ENCODE peak calls at places on chromosomes 3 and 15, in nine cellular contexts. I, F, Y, Z, V, W, R, O and X are unnamed samples.
A peak's percentile ranks its signal among the peaks of the same experiment; 100 is the strongest.

GRCh38 chr3:195591852-195592251 is 8.1 kb upstream of the APOD start:
- DNase-seq in I (no peak), F (no peak), Y (no peak), Z (no peak), V (no peak), W (no peak), R (no peak), O (no peak), X (no peak)

GRCh38 chr3:13427662-13428603 is 7.8 kb upstream of the NUP210 start:
- DNase-seq in I (no peak), F (no peak), Y (no peak), Z (no peak), V (no peak), W (no peak), R (no peak), O (no peak), X (no peak)

GRCh38 chr3:102378216-102378615 is 56.6 kb upstream of the ZPLD1 start:
- DNase-seq in I (no peak), F (no peak), Y (no peak), Z (no peak), V (no peak), W (no peak), R (no peak), O (no peak), X (no peak)

GRCh38 chr15:86558252-86558651 is 478.6 kb downstream of the AGBL1 start:
- DNase-seq in I (no peak), F (no peak), Y (no peak), Z (no peak), V (no peak), W (no peak), R (no peak), O (no peak), X (no peak)

GRCh38 chr15:98942966-98943584 is 64.5 kb downstream of the PGPEP1L start:
- DNase-seq in I (no peak), F (no peak), Y (no peak), Z (no peak), V (no peak), W (no peak), R (peak; percentile 23), O (no peak), X (no peak)

GRCh38 chr3:86986666-86987420 is 4.1 kb downstream of the VGLL3 start:
- DNase-seq in I (no peak), F (no peak), Y (no peak), Z (no peak), V (peak; percentile 65), W (no peak), R (peak; percentile 50), O (no peak), X (peak; percentile 67)

GRCh38 chr15:70426065-70426821 is 328.5 kb upstream of the TLE3 start:
- DNase-seq in I (no peak), F (no peak), Y (no peak), Z (no peak), V (peak; percentile 40), W (no peak), R (no peak), O (no peak), X (no peak)

GRCh38 chr15:62977952-62978811 is 64.4 kb upstream of the TPM1 start:
- DNase-seq in I (no peak), F (no peak), Y (no peak), Z (no peak), V (peak; percentile 44), W (no peak), R (peak; percentile 54), O (peak; percentile 74), X (no peak)

GRCh38 chr3:31462050-31462569 is 70.6 kb upstream of the STT3B start:
- DNase-seq in I (no peak), F (no peak), Y (no peak), Z (no peak), V (no peak), W (no peak), R (no peak), O (no peak), X (no peak)

GRCh38 chr3:11591401-11592266 is 52.1 kb downstream of the VGLL4 start:
- DNase-seq in I (peak; percentile 79), F (peak; percentile 44), Y (no peak), Z (peak; percentile 60), V (peak; percentile 87), W (peak; percentile 52), R (peak; percentile 93), O (peak; percentile 79), X (peak; percentile 78)

GRCh38 chr3:170437696-170438407 is 19.2 kb downstream of the CLDN11 start:
- DNase-seq in I (no peak), F (no peak), Y (no peak), Z (no peak), V (no peak), W (no peak), R (no peak), O (no peak), X (no peak)

GRCh38 chr3:149751551-149751950 is 738 bp downstream of the COMMD2 start:
- DNase-seq in I (no peak), F (no peak), Y (no peak), Z (no peak), V (no peak), W (no peak), R (no peak), O (no peak), X (no peak)

GRCh38 chr15:79977431-79977940 is 6.5 kb upstream of the BCL2A1 start:
- DNase-seq in I (no peak), F (no peak), Y (peak; percentile 51), Z (no peak), V (peak; percentile 33), W (no peak), R (no peak), O (no peak), X (no peak)

GRCh38 chr15:80010131-80010673 is 39.2 kb upstream of the BCL2A1 start:
- DNase-seq in I (no peak), F (no peak), Y (no peak), Z (no peak), V (no peak), W (no peak), R (peak; percentile 34), O (no peak), X (no peak)

GRCh38 chr15:98720036-98720435 is 71.7 kb downstream of the IGF1R start:
- DNase-seq in I (no peak), F (no peak), Y (no peak), Z (no peak), V (no peak), W (no peak), R (no peak), O (no peak), X (no peak)

GRCh38 chr15:85743392-85744045 is 51.2 kb downstream of the KLHL25 start:
- DNase-seq in I (no peak), F (no peak), Y (no peak), Z (peak; percentile 12), V (no peak), W (no peak), R (no peak), O (no peak), X (no peak)

GRCh38 chr3:169348981-169349942 is 314.2 kb downstream of the MECOM start:
- DNase-seq in I (no peak), F (no peak), Y (no peak), Z (no peak), V (peak; percentile 43), W (no peak), R (peak; percentile 28), O (no peak), X (no peak)

GRCh38 chr15:51390932-51391432 is 49.5 kb downstream of the GLDN start:
- DNase-seq in I (no peak), F (peak; percentile 61), Y (no peak), Z (no peak), V (no peak), W (no peak), R (no peak), O (no peak), X (peak; percentile 56)
- TF ChIP-seq CTCF in I (no peak), F (no peak), Y (no peak), Z (no peak), V (no peak), W (no peak), R (no peak), O (no peak), X (no peak)

GRCh38 chr15:90893175-90894090 is 9.1 kb downstream of the FES start:
- DNase-seq in I (no peak), F (no peak), Y (no peak), Z (no peak), V (no peak), W (peak; percentile 16), R (no peak), O (no peak), X (no peak)
- TF ChIP-seq CTCF in I (peak; percentile 14), F (no peak), Y (no peak), Z (no peak), V (no peak), W (no peak), R (no peak), O (no peak), X (peak; percentile 33)

DNA sequence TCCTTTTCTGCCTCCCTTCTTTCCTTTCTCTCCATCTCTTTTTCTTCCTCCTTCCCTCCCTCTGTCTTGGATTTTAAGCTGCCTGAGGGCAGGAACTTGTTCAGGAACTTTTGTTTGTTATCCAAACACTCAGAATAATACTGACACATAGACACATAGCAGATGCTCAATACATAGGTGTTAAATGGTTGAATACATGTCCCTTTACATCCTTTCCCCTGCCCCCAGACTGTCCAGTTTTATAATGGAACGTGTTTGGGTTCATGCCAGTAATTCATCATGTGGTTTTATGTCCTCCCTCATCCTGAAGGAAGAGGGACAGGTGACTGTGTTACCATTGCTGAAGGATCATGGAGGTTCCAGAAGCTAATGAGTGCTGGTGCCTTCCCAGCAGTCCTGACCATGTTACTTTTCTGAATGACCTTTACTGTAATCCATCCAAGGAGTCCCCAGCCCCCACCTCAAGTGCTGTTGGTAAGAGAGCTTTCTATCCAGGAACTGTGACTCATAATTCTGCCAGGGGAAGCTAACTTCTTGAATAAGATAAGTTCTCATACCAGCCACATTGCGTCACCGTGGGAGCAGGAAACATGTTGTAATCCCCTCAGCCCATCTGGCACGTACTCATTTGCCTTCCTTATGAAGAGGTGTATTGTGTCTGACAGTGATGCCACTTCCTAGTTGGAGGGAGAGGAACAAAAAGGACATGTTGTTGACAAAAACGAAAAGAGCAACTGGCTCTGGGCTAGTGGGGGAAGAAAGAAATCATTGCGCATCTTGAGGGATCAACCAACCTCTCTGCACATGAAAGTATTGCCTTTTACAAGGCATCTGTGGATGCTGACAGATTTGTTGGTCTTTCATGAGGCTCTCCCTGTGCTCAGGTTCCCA is 52.4 kb downstream of the IL1RAP start:
- DNase-seq in I (peak; percentile 42), F (no peak), Y (peak; percentile 92), Z (peak; percentile 52), V (peak; percentile 100), W (peak; percentile 57), R (peak; percentile 100), O (peak; percentile 89), X (peak; percentile 99)
- TF ChIP-seq CTCF in I (no peak), F (no peak), Y (no peak), Z (no peak), V (no peak), W (no peak), R (no peak), O (no peak), X (no peak)

DNA sequence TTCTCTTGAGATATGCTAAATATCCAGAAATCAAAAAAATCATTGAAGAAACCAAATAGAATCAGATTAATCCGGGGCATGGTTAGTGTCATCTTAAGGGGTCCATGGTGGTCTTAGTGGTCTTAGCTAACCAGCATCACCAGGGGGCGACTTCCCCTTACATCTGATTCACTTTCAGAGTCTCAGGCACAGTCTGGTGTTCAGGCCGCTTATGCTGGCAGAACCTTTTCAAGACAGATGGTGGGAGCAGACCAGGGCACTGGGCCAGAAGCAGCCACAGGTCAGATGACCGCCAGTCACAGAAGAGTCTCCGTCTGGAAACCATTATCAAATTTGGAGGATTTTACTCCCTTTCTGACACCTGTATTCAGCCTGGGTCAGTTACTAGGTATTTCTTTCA is 365.7 kb downstream of the GBE1 start:
- DNase-seq in I (peak; percentile 40), F (peak; percentile 34), Y (no peak), Z (no peak), V (no peak), W (no peak), R (no peak), O (no peak), X (no peak)
- TF ChIP-seq CTCF in I (no peak), F (peak; percentile 40), Y (no peak), Z (no peak), V (peak; percentile 2), W (no peak), R (no peak), O (no peak), X (peak; percentile 12)